ENCODE peak calls at places on chromosomes 7 and 10, in nine cellular contexts. Z, P, R, V, S, T, M, X and F are unnamed samples.
A peak's percentile ranks its signal among the peaks of the same experiment; 100 is the strongest.

GRCh38 chr10:87603769-87604168 is 55.9 kb upstream of the PAPSS2 start:
- DNase-seq in Z (no peak), P (no peak), R (no peak), V (no peak), S (no peak), T (no peak), M (no peak), X (no peak), F (no peak)

GRCh38 chr10:35821339-35821911 is 179.3 kb upstream of the FZD8 start:
- DNase-seq in Z (no peak), P (no peak), R (no peak), V (no peak), S (no peak), T (no peak), M (no peak), X (no peak), F (no peak)

GRCh38 chr7:83732305-83732704 is 83.4 kb upstream of the SEMA3E start:
- DNase-seq in Z (no peak), P (no peak), R (no peak), V (no peak), S (no peak), T (no peak), M (no peak), X (no peak), F (no peak)

GRCh38 chr10:127833804-127834203 is 58.9 kb downstream of the CLRN3 start:
- DNase-seq in Z (no peak), P (no peak), R (no peak), V (no peak), S (no peak), T (no peak), M (no peak), X (no peak), F (no peak)

GRCh38 chr10:13686331-13686752 is 99.6 kb downstream of the PRPF18 start:
- DNase-seq in Z (no peak), P (no peak), R (no peak), V (peak; percentile 34), S (no peak), T (no peak), M (no peak), X (no peak), F (no peak)

GRCh38 chr7:35422715-35423114 is 168.8 kb upstream of the TBX20 start:
- DNase-seq in Z (no peak), P (no peak), R (no peak), V (no peak), S (no peak), T (no peak), M (no peak), X (no peak), F (no peak)

GRCh38 chr10:64396105-64396504 is 874.9 kb downstream of the REEP3 start:
- DNase-seq in Z (no peak), P (no peak), R (no peak), V (no peak), S (no peak), T (no peak), M (no peak), X (no peak), F (peak; percentile 28)

GRCh38 chr7:22108151-22108845 is 162.6 kb upstream of the CDCA7L start:
- DNase-seq in Z (no peak), P (no peak), R (no peak), V (peak; percentile 99), S (no peak), T (no peak), M (no peak), X (no peak), F (no peak)

GRCh38 chr10:88652621-88653020 is 11.6 kb upstream of the LIPF start:
- DNase-seq in Z (no peak), P (no peak), R (no peak), V (no peak), S (no peak), T (no peak), M (no peak), X (no peak), F (no peak)

GRCh38 chr7:48454750-48455192 is 283.5 kb downstream of the ABCA13 start:
- DNase-seq in Z (no peak), P (no peak), R (no peak), V (no peak), S (no peak), T (no peak), M (peak; percentile 55), X (no peak), F (no peak)

GRCh38 chr10:24866615-24867583 is 85.5 kb downstream of the PRTFDC1 start:
- DNase-seq in Z (peak; percentile 13), P (peak; percentile 74), R (no peak), V (peak; percentile 84), S (no peak), T (peak; percentile 60), M (peak; percentile 67), X (no peak), F (no peak)

GRCh38 chr7:87370660-87371180 is 25.3 kb downstream of the CROT start:
- DNase-seq in Z (no peak), P (no peak), R (no peak), V (no peak), S (no peak), T (peak; percentile 36), M (no peak), X (no peak), F (no peak)

GRCh38 chr10:13450078-13450477 is 78.7 kb downstream of the BEND7 start:
- DNase-seq in Z (no peak), P (no peak), R (no peak), V (no peak), S (no peak), T (no peak), M (no peak), X (no peak), F (no peak)

GRCh38 chr10:25766687-25767221 is 167.3 kb upstream of the MYO3A start:
- DNase-seq in Z (no peak), P (no peak), R (peak; percentile 27), V (no peak), S (no peak), T (no peak), M (no peak), X (peak; percentile 46), F (no peak)

GRCh38 chr7:37986780-37987380 is 66.4 kb downstream of the EPDR1 start:
- DNase-seq in Z (no peak), P (no peak), R (no peak), V (no peak), S (no peak), T (no peak), M (no peak), X (no peak), F (no peak)

GRCh38 chr7:79452032-79452494 is 1.4 kb downstream of the MAGI2 start:
- DNase-seq in Z (peak; percentile 75), P (peak; percentile 95), R (peak; percentile 86), V (peak; percentile 93), S (peak; percentile 80), T (peak; percentile 50), M (peak; percentile 90), X (peak; percentile 57), F (peak; percentile 75)

GRCh38 chr10:1063232-1063862 is 7.2 kb downstream of the WDR37 start:
- DNase-seq in Z (no peak), P (no peak), R (no peak), V (no peak), S (no peak), T (no peak), M (no peak), X (no peak), F (no peak)

GRCh38 chr10:132397036-132397541 is at the start of gene PWWP2B:
- DNase-seq in Z (peak; percentile 76), P (peak; percentile 77), R (no peak), V (no peak), S (no peak), T (no peak), M (peak; percentile 83), X (peak; percentile 70), F (no peak)

GRCh38 chr10:102904337-102904736 is 13.8 kb upstream of the CNNM2 start:
- DNase-seq in Z (no peak), P (no peak), R (no peak), V (no peak), S (no peak), T (no peak), M (no peak), X (no peak), F (no peak)

GRCh38 chr10:86711957-86712708 is 43.8 kb downstream of the LDB3 start:
- DNase-seq in Z (peak; percentile 68), P (peak; percentile 80), R (peak; percentile 67), V (no peak), S (no peak), T (peak; percentile 9), M (no peak), X (peak; percentile 57), F (peak; percentile 66)

GRCh38 chr10:111338798-111339197 is 262.0 kb downstream of the ADRA2A start:
- DNase-seq in Z (no peak), P (no peak), R (no peak), V (no peak), S (no peak), T (no peak), M (no peak), X (no peak), F (no peak)

GRCh38 chr7:41628926-41629325 is 74.0 kb downstream of the INHBA start:
- DNase-seq in Z (no peak), P (no peak), R (no peak), V (peak; percentile 2), S (no peak), T (no peak), M (no peak), X (no peak), F (no peak)

GRCh38 chr7:44097064-44097932 is 6.8 kb upstream of the AEBP1 start:
- DNase-seq in Z (no peak), P (no peak), R (no peak), V (no peak), S (no peak), T (no peak), M (no peak), X (no peak), F (no peak)

GRCh38 chr7:139823855-139824670 is 5.0 kb upstream of the TBXAS1 start:
- DNase-seq in Z (no peak), P (no peak), R (no peak), V (no peak), S (no peak), T (no peak), M (no peak), X (no peak), F (no peak)